ENCODE peak calls at places on chromosomes 5 and 9, in ten cellular contexts. One of them, this sample, is unnamed.

GRCh38 chr9:125789196-125789595 is 42.0 kb downstream of the PBX3 start:
- DNase-seq in stomach: no peak
- DNase-seq in HepG2: no peak
- DNase-seq in transverse colon: no peak
- DNase-seq in GM12878: no peak
- DNase-seq in upper lobe of left lung: no peak
- DNase-seq in ovary: no peak
- DNase-seq in K562: peak; percentile 1
- DNase-seq in suprapubic skin: no peak
- DNase-seq in sigmoid colon: no peak
- DNase-seq in this sample: no peak

GRCh38 chr9:18799420-18799819 is 233.6 kb downstream of the SAXO1 start:
- DNase-seq in stomach: no peak
- DNase-seq in HepG2: no peak
- DNase-seq in transverse colon: no peak
- DNase-seq in GM12878: no peak
- DNase-seq in upper lobe of left lung: no peak
- DNase-seq in ovary: no peak
- DNase-seq in K562: no peak
- DNase-seq in suprapubic skin: no peak
- DNase-seq in sigmoid colon: no peak
- DNase-seq in this sample: no peak

GRCh38 chr5:126043684-126044083 is 379.5 kb upstream of the GRAMD2B start:
- DNase-seq in stomach: no peak
- DNase-seq in HepG2: no peak
- DNase-seq in transverse colon: no peak
- DNase-seq in GM12878: no peak
- DNase-seq in upper lobe of left lung: no peak
- DNase-seq in ovary: no peak
- DNase-seq in K562: no peak
- DNase-seq in suprapubic skin: no peak
- DNase-seq in sigmoid colon: no peak
- DNase-seq in this sample: no peak

GRCh38 chr9:95505072-95505471 is 11.7 kb downstream of the PTCH1 start:
- DNase-seq in stomach: no peak
- DNase-seq in HepG2: no peak
- DNase-seq in transverse colon: no peak
- DNase-seq in GM12878: no peak
- DNase-seq in upper lobe of left lung: no peak
- DNase-seq in ovary: no peak
- DNase-seq in K562: no peak
- DNase-seq in suprapubic skin: no peak
- DNase-seq in sigmoid colon: no peak
- DNase-seq in this sample: no peak

GRCh38 chr9:136609838-136610311 is 52.8 kb upstream of the EGFL7 start:
- DNase-seq in stomach: no peak
- DNase-seq in HepG2: no peak
- DNase-seq in transverse colon: no peak
- DNase-seq in GM12878: no peak
- DNase-seq in upper lobe of left lung: no peak
- DNase-seq in ovary: no peak
- DNase-seq in K562: no peak
- DNase-seq in suprapubic skin: no peak
- DNase-seq in sigmoid colon: no peak
- DNase-seq in this sample: no peak

GRCh38 chr5:78972654-78973428 is 12.3 kb downstream of the ARSB start:
- DNase-seq in stomach: peak; percentile 43
- DNase-seq in HepG2: no peak
- DNase-seq in transverse colon: peak; percentile 42
- DNase-seq in GM12878: no peak
- DNase-seq in upper lobe of left lung: no peak
- DNase-seq in ovary: peak; percentile 60
- DNase-seq in K562: no peak
- DNase-seq in suprapubic skin: no peak
- DNase-seq in sigmoid colon: no peak
- DNase-seq in this sample: peak; percentile 47

GRCh38 chr9:134455951-134456739 is 129.9 kb downstream of the RXRA start:
- DNase-seq in stomach: peak; percentile 61
- DNase-seq in HepG2: no peak
- DNase-seq in transverse colon: peak; percentile 81
- DNase-seq in GM12878: no peak
- DNase-seq in upper lobe of left lung: peak; percentile 85
- DNase-seq in ovary: peak; percentile 87
- DNase-seq in K562: peak; percentile 25
- DNase-seq in suprapubic skin: peak; percentile 94
- DNase-seq in sigmoid colon: peak; percentile 96
- DNase-seq in this sample: peak; percentile 87

GRCh38 chr5:168578006-168578405 is 1.2 kb downstream of the PANK3 start:
- DNase-seq in stomach: no peak
- DNase-seq in HepG2: no peak
- DNase-seq in transverse colon: no peak
- DNase-seq in GM12878: no peak
- DNase-seq in upper lobe of left lung: no peak
- DNase-seq in ovary: no peak
- DNase-seq in K562: peak; percentile 22
- DNase-seq in suprapubic skin: no peak
- DNase-seq in sigmoid colon: no peak
- DNase-seq in this sample: no peak

GRCh38 chr9:89817186-89817960 is 212.6 kb downstream of the GADD45G start:
- DNase-seq in stomach: no peak
- DNase-seq in HepG2: no peak
- DNase-seq in transverse colon: no peak
- DNase-seq in GM12878: no peak
- DNase-seq in upper lobe of left lung: no peak
- DNase-seq in ovary: peak; percentile 92
- DNase-seq in K562: no peak
- DNase-seq in suprapubic skin: no peak
- DNase-seq in sigmoid colon: no peak
- DNase-seq in this sample: no peak

GRCh38 chr9:13364271-13364670 is 84.8 kb upstream of the MPDZ start:
- DNase-seq in stomach: no peak
- DNase-seq in HepG2: no peak
- DNase-seq in transverse colon: no peak
- DNase-seq in GM12878: no peak
- DNase-seq in upper lobe of left lung: no peak
- DNase-seq in ovary: no peak
- DNase-seq in K562: no peak
- DNase-seq in suprapubic skin: no peak
- DNase-seq in sigmoid colon: no peak
- DNase-seq in this sample: no peak

GRCh38 chr5:32277782-32278181 is 35.0 kb downstream of the MTMR12 start:
- DNase-seq in stomach: no peak
- DNase-seq in HepG2: no peak
- DNase-seq in transverse colon: no peak
- DNase-seq in GM12878: no peak
- DNase-seq in upper lobe of left lung: no peak
- DNase-seq in ovary: no peak
- DNase-seq in K562: no peak
- DNase-seq in suprapubic skin: no peak
- DNase-seq in sigmoid colon: no peak
- DNase-seq in this sample: no peak

GRCh38 chr5:111795142-111795541 is 38.1 kb upstream of the NREP start:
- DNase-seq in stomach: no peak
- DNase-seq in HepG2: no peak
- DNase-seq in transverse colon: no peak
- DNase-seq in GM12878: no peak
- DNase-seq in upper lobe of left lung: no peak
- DNase-seq in ovary: no peak
- DNase-seq in K562: no peak
- DNase-seq in suprapubic skin: no peak
- DNase-seq in sigmoid colon: no peak
- DNase-seq in this sample: no peak

GRCh38 chr5:111787006-111787405 is 30.0 kb upstream of the NREP start:
- DNase-seq in stomach: no peak
- DNase-seq in HepG2: no peak
- DNase-seq in transverse colon: no peak
- DNase-seq in GM12878: no peak
- DNase-seq in upper lobe of left lung: no peak
- DNase-seq in ovary: no peak
- DNase-seq in K562: no peak
- DNase-seq in suprapubic skin: no peak
- DNase-seq in sigmoid colon: no peak
- DNase-seq in this sample: no peak

GRCh38 chr5:111792659-111793058 is 35.7 kb upstream of the NREP start:
- DNase-seq in stomach: no peak
- DNase-seq in HepG2: no peak
- DNase-seq in transverse colon: no peak
- DNase-seq in GM12878: no peak
- DNase-seq in upper lobe of left lung: no peak
- DNase-seq in ovary: no peak
- DNase-seq in K562: no peak
- DNase-seq in suprapubic skin: no peak
- DNase-seq in sigmoid colon: no peak
- DNase-seq in this sample: no peak

DNA sequence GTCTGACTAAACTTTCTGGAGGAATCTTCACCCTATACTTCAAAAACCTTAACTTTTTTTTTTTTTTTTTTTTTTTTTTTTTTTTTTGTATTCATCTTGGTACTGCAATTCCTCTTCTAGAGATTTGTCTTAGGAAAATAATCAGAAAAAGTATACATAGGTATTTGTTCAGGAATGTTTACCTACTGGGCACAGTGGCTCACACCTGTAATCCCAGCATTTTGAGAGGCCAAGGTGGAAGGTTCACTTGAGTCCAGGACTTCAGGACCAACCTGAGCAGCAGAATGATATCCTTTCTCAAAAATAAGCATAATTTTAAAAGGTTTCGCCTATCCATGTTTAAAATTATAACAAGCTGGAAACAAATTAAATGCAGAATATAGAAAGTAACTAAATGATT is 33.3 kb upstream of the NREP start:
- DNase-seq in stomach: peak; percentile 37
- DNase-seq in HepG2: no peak
- DNase-seq in transverse colon: no peak
- DNase-seq in GM12878: no peak
- DNase-seq in upper lobe of left lung: no peak
- DNase-seq in ovary: no peak
- DNase-seq in K562: no peak
- DNase-seq in suprapubic skin: no peak
- DNase-seq in sigmoid colon: no peak
- DNase-seq in this sample: no peak
- H3K27me3 ChIP-seq in stomach: no peaks in the 10 kb centered on the region
- H3K27me3 ChIP-seq in HepG2: no peaks in the 10 kb centered on the region
- H3K27me3 ChIP-seq in transverse colon: no peaks in the 10 kb centered on the region
- H3K27me3 ChIP-seq in GM12878: no peaks in the 10 kb centered on the region
- H3K27me3 ChIP-seq in upper lobe of left lung: no peaks in the 10 kb centered on the region
- H3K27me3 ChIP-seq in ovary: no peaks in the 10 kb centered on the region
- H3K27me3 ChIP-seq in K562: no peaks in the 10 kb centered on the region
- H3K27me3 ChIP-seq in suprapubic skin: no peaks in the 10 kb centered on the region
- H3K27me3 ChIP-seq in sigmoid colon: no peaks in the 10 kb centered on the region
- H3K27me3 ChIP-seq in this sample: no peaks in the 10 kb centered on the region

DNA sequence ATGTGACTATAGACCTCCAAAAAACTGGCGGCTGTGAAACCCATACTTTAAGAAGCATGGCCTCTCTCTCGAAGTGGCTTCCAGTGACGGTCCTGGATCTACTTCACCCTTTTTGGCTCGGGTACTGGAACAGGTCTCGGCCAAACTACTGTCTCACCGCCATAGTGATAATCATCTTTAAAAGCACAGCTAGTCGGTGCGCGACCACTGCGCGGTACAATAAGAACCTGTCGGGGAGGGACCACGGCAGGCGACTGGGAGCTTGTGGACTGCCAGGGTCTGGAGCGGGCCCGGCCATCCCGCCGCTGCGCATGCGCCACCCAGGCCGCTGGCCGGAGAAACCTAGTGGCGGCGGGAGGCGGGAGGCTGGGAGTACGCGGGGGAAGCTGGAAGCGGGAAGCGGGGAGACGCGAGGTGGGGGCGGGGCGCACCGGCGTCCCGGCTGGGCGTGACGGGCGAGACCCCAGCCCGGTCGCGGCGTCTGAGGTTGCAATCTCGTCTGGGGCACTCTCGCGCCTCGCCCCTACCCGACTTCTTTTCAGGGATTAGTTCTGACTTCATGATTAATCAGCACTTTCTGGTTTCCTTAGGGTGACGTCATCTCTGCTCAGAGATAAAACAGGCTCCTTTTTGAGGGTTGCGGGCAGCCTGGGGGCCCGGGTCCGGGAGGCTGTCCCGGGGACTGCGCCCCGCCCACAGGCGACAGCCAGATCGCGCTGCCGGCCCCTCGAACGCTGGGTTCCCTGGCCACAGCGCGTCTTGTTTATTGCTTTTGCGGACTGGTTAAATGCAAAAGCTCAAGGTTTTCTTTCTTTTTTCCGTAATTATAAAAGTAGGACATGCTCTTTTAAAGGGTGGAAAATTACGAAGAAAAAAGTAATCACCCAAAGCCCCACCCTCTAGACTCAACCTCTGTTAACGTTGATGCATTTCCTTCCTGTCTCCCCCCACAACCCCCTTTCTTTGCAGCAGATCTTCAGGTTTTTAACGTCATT is 266.8 kb downstream of the CWC27 start:
- DNase-seq in stomach: peak; percentile 87
- DNase-seq in HepG2: peak; percentile 68
- DNase-seq in transverse colon: peak; percentile 88
- DNase-seq in GM12878: peak; percentile 40
- DNase-seq in upper lobe of left lung: peak; percentile 90
- DNase-seq in ovary: peak; percentile 94
- DNase-seq in K562: peak; percentile 94
- DNase-seq in suprapubic skin: peak; percentile 94
- DNase-seq in sigmoid colon: peak; percentile 96
- DNase-seq in this sample: peak; percentile 66
- TF ChIP-seq EP300 in stomach: peak; percentile 49
- TF ChIP-seq EP300 in HepG2: no peak
- TF ChIP-seq EP300 in transverse colon: no peak
- TF ChIP-seq EP300 in GM12878: peak; percentile 42
- TF ChIP-seq EP300 in upper lobe of left lung: no peak
- TF ChIP-seq EP300 in ovary: no peak
- TF ChIP-seq EP300 in K562: peak; percentile 53
- TF ChIP-seq EP300 in suprapubic skin: no peak
- TF ChIP-seq EP300 in sigmoid colon: no peak
- TF ChIP-seq EP300 in this sample: peak; percentile 82

GRCh38 chr5:157502143-157502647 is 42.2 kb downstream of the NIPAL4 start:
- DNase-seq in stomach: no peak
- DNase-seq in HepG2: no peak
- DNase-seq in transverse colon: peak; percentile 50
- DNase-seq in GM12878: peak; percentile 82
- DNase-seq in upper lobe of left lung: peak; percentile 37
- DNase-seq in ovary: no peak
- DNase-seq in K562: no peak
- DNase-seq in suprapubic skin: no peak
- DNase-seq in sigmoid colon: peak; percentile 42
- DNase-seq in this sample: no peak
- H3K27ac ChIP-seq in stomach: no peak overlapping the region
- H3K27ac ChIP-seq in HepG2: no peak overlapping the region
- H3K27ac ChIP-seq in transverse colon: peak overlapping the region; percentile 15
- H3K27ac ChIP-seq in GM12878: peak overlapping the region; percentile 89
- H3K27ac ChIP-seq in upper lobe of left lung: no peak overlapping the region
- H3K27ac ChIP-seq in ovary: no peak overlapping the region
- H3K27ac ChIP-seq in K562: no peak overlapping the region
- H3K27ac ChIP-seq in suprapubic skin: no peak overlapping the region
- H3K27ac ChIP-seq in sigmoid colon: no peak overlapping the region
- H3K27ac ChIP-seq in this sample: no peak overlapping the region

DNA sequence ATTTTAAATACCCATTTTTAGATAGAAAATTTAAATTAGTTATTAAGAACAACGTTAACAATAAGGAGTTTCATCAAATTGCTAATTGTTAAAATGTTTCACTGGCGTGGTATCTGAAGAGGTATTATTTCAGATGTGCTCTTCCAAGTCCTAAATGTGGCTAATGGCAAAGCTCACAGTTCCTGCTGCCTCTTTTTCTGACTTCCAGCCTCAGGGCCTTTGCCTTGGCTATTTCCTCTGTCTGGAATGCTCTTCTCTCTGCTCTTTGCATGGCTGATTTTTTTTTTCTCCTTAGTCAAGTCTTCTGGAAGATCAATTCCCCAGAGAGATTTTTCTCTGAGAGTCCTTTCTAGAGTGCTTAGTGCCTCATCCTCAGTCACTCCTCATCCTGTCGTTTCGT is 9.6 kb upstream of the SSBP2 start:
- DNase-seq in stomach: no peak
- DNase-seq in HepG2: no peak
- DNase-seq in transverse colon: no peak
- DNase-seq in GM12878: no peak
- DNase-seq in upper lobe of left lung: no peak
- DNase-seq in ovary: no peak
- DNase-seq in K562: peak; percentile 30
- DNase-seq in suprapubic skin: no peak
- DNase-seq in sigmoid colon: no peak
- DNase-seq in this sample: no peak
- H3K27me3 ChIP-seq in stomach: no peaks in the 10 kb centered on the region
- H3K27me3 ChIP-seq in HepG2: no peaks in the 10 kb centered on the region
- H3K27me3 ChIP-seq in transverse colon: no peaks in the 10 kb centered on the region
- H3K27me3 ChIP-seq in GM12878: no peaks in the 10 kb centered on the region
- H3K27me3 ChIP-seq in upper lobe of left lung: no peaks in the 10 kb centered on the region
- H3K27me3 ChIP-seq in ovary: no peaks in the 10 kb centered on the region
- H3K27me3 ChIP-seq in K562: no peaks in the 10 kb centered on the region
- H3K27me3 ChIP-seq in suprapubic skin: no peaks in the 10 kb centered on the region
- H3K27me3 ChIP-seq in sigmoid colon: no peaks in the 10 kb centered on the region
- H3K27me3 ChIP-seq in this sample: no peaks in the 10 kb centered on the region

This sample was measured in tibial nerve.